ENCODE peak calls at places on chromosomes 7 and 10, in five cellular contexts. One of them, this sample, is unnamed.

GRCh38 chr7:2180081-2180480 is 52.7 kb downstream of the MAD1L1 start:
- DNase-seq in AG09319: no peak
- DNase-seq in germinal center: no peak
- DNase-seq in activated CD8-positive, alpha-beta memory T cell treated with anti-CD3 and anti-CD28 coated beads, Interleukin-2, amount 50 U/mL, for 48 hours: no peak
- DNase-seq in mucosa of gallbladder: no peak
- DNase-seq in this sample: no peak

GRCh38 chr7:132028144-132028920 is 471.9 kb upstream of the PODXL start:
- DNase-seq in AG09319: no peak
- DNase-seq in germinal center: no peak
- DNase-seq in activated CD8-positive, alpha-beta memory T cell treated with anti-CD3 and anti-CD28 coated beads, Interleukin-2, amount 50 U/mL, for 48 hours: no peak
- DNase-seq in mucosa of gallbladder: no peak
- DNase-seq in this sample: no peak

GRCh38 chr7:148093375-148094166 is 497.0 kb upstream of the C7orf33 start:
- DNase-seq in AG09319: no peak
- DNase-seq in germinal center: no peak
- DNase-seq in activated CD8-positive, alpha-beta memory T cell treated with anti-CD3 and anti-CD28 coated beads, Interleukin-2, amount 50 U/mL, for 48 hours: no peak
- DNase-seq in mucosa of gallbladder: no peak
- DNase-seq in this sample: no peak

GRCh38 chr10:125152646-125153368 is 7.6 kb downstream of the CTBP2 start:
- DNase-seq in AG09319: no peak
- DNase-seq in germinal center: no peak
- DNase-seq in activated CD8-positive, alpha-beta memory T cell treated with anti-CD3 and anti-CD28 coated beads, Interleukin-2, amount 50 U/mL, for 48 hours: no peak
- DNase-seq in mucosa of gallbladder: no peak
- DNase-seq in this sample: no peak

GRCh38 chr7:157775560-157776332 is 438.9 kb downstream of the DNAJB6 start:
- DNase-seq in AG09319: no peak
- DNase-seq in germinal center: no peak
- DNase-seq in activated CD8-positive, alpha-beta memory T cell treated with anti-CD3 and anti-CD28 coated beads, Interleukin-2, amount 50 U/mL, for 48 hours: no peak
- DNase-seq in mucosa of gallbladder: no peak
- DNase-seq in this sample: no peak

GRCh38 chr10:117684673-117685211 is 142.2 kb downstream of the EMX2 start:
- DNase-seq in AG09319: no peak
- DNase-seq in germinal center: no peak
- DNase-seq in activated CD8-positive, alpha-beta memory T cell treated with anti-CD3 and anti-CD28 coated beads, Interleukin-2, amount 50 U/mL, for 48 hours: no peak
- DNase-seq in mucosa of gallbladder: no peak
- DNase-seq in this sample: no peak

GRCh38 chr10:97822261-97822687 is 27.4 kb upstream of the GOLGA7B start:
- DNase-seq in AG09319: no peak
- DNase-seq in germinal center: no peak
- DNase-seq in activated CD8-positive, alpha-beta memory T cell treated with anti-CD3 and anti-CD28 coated beads, Interleukin-2, amount 50 U/mL, for 48 hours: no peak
- DNase-seq in mucosa of gallbladder: no peak
- DNase-seq in this sample: no peak

GRCh38 chr7:125670926-125671572 is 741.4 kb upstream of the POT1 start:
- DNase-seq in AG09319: no peak
- DNase-seq in germinal center: no peak
- DNase-seq in activated CD8-positive, alpha-beta memory T cell treated with anti-CD3 and anti-CD28 coated beads, Interleukin-2, amount 50 U/mL, for 48 hours: no peak
- DNase-seq in mucosa of gallbladder: no peak
- DNase-seq in this sample: no peak

GRCh38 chr10:69383485-69384089 is 33.1 kb downstream of the TACR2 start:
- DNase-seq in AG09319: no peak
- DNase-seq in germinal center: no peak
- DNase-seq in activated CD8-positive, alpha-beta memory T cell treated with anti-CD3 and anti-CD28 coated beads, Interleukin-2, amount 50 U/mL, for 48 hours: no peak
- DNase-seq in mucosa of gallbladder: no peak
- DNase-seq in this sample: no peak

GRCh38 chr7:101303102-101303701 is 18.4 kb downstream of the IFT22 start:
- DNase-seq in AG09319: no peak
- DNase-seq in germinal center: no peak
- DNase-seq in activated CD8-positive, alpha-beta memory T cell treated with anti-CD3 and anti-CD28 coated beads, Interleukin-2, amount 50 U/mL, for 48 hours: no peak
- DNase-seq in mucosa of gallbladder: no peak
- DNase-seq in this sample: no peak

GRCh38 chr7:100675581-100676350 is 2.2 kb downstream of the GNB2 start:
- DNase-seq in AG09319: peak
- DNase-seq in germinal center: peak
- DNase-seq in activated CD8-positive, alpha-beta memory T cell treated with anti-CD3 and anti-CD28 coated beads, Interleukin-2, amount 50 U/mL, for 48 hours: peak
- DNase-seq in mucosa of gallbladder: peak
- DNase-seq in this sample: no peak

GRCh38 chr7:99596408-99596955 is 1.6 kb upstream of the TMEM225B start:
- DNase-seq in AG09319: no peak
- DNase-seq in germinal center: no peak
- DNase-seq in activated CD8-positive, alpha-beta memory T cell treated with anti-CD3 and anti-CD28 coated beads, Interleukin-2, amount 50 U/mL, for 48 hours: no peak
- DNase-seq in mucosa of gallbladder: no peak
- DNase-seq in this sample: no peak

GRCh38 chr10:10961078-10961477 is 56.6 kb upstream of the CELF2 start:
- DNase-seq in AG09319: no peak
- DNase-seq in germinal center: no peak
- DNase-seq in activated CD8-positive, alpha-beta memory T cell treated with anti-CD3 and anti-CD28 coated beads, Interleukin-2, amount 50 U/mL, for 48 hours: no peak
- DNase-seq in mucosa of gallbladder: no peak
- DNase-seq in this sample: no peak

GRCh38 chr7:16203065-16203464 is 218.3 kb downstream of the CRPPA start:
- DNase-seq in AG09319: no peak
- DNase-seq in germinal center: no peak
- DNase-seq in activated CD8-positive, alpha-beta memory T cell treated with anti-CD3 and anti-CD28 coated beads, Interleukin-2, amount 50 U/mL, for 48 hours: no peak
- DNase-seq in mucosa of gallbladder: no peak
- DNase-seq in this sample: no peak

GRCh38 chr10:101775273-101776131 is at the start of gene FGF8:
- DNase-seq in AG09319: no peak
- DNase-seq in germinal center: no peak
- DNase-seq in activated CD8-positive, alpha-beta memory T cell treated with anti-CD3 and anti-CD28 coated beads, Interleukin-2, amount 50 U/mL, for 48 hours: peak
- DNase-seq in mucosa of gallbladder: no peak
- DNase-seq in this sample: no peak

GRCh38 chr7:36575832-36576231 is 148.5 kb downstream of the AOAH start:
- DNase-seq in AG09319: no peak
- DNase-seq in germinal center: no peak
- DNase-seq in activated CD8-positive, alpha-beta memory T cell treated with anti-CD3 and anti-CD28 coated beads, Interleukin-2, amount 50 U/mL, for 48 hours: no peak
- DNase-seq in mucosa of gallbladder: no peak
- DNase-seq in this sample: no peak

GRCh38 chr10:79559726-79560125 is 481 bp downstream of the SFTPA2 start:
- DNase-seq in AG09319: no peak
- DNase-seq in germinal center: no peak
- DNase-seq in activated CD8-positive, alpha-beta memory T cell treated with anti-CD3 and anti-CD28 coated beads, Interleukin-2, amount 50 U/mL, for 48 hours: no peak
- DNase-seq in mucosa of gallbladder: no peak
- DNase-seq in this sample: no peak

GRCh38 chr7:28093617-28094232 is 86.9 kb downstream of the JAZF1 start:
- DNase-seq in AG09319: no peak
- DNase-seq in germinal center: peak
- DNase-seq in activated CD8-positive, alpha-beta memory T cell treated with anti-CD3 and anti-CD28 coated beads, Interleukin-2, amount 50 U/mL, for 48 hours: peak
- DNase-seq in mucosa of gallbladder: peak
- DNase-seq in this sample: no peak

This sample was measured in amniotic stem cell.